ENCODE peak calls at places on chromosomes 6 and 20, in four cellular contexts. One of them, this sample, is unnamed.

GRCh38 chr6:164150221-164150620 is 735.7 kb downstream of the QKI start:
- DNase-seq in fibroblast of lung: no peak
- DNase-seq in prostate gland: no peak
- DNase-seq in cardiac muscle cell: no peak
- DNase-seq in this sample: no peak

GRCh38 chr6:137095093-137095492 is 50.3 kb upstream of the IL20RA start:
- DNase-seq in fibroblast of lung: no peak
- DNase-seq in prostate gland: no peak
- DNase-seq in cardiac muscle cell: no peak
- DNase-seq in this sample: no peak

GRCh38 chr6:149907317-149907716 is 9.4 kb upstream of the RAET1E start:
- DNase-seq in fibroblast of lung: no peak
- DNase-seq in prostate gland: no peak
- DNase-seq in cardiac muscle cell: no peak
- DNase-seq in this sample: no peak

GRCh38 chr6:41545174-41545702 is 943 bp upstream of the FOXP4 start:
- DNase-seq in fibroblast of lung: no peak
- DNase-seq in prostate gland: no peak
- DNase-seq in cardiac muscle cell: no peak
- DNase-seq in this sample: no peak

GRCh38 chr20:10172998-10173655 is 45.5 kb upstream of the SNAP25 start:
- DNase-seq in fibroblast of lung: no peak
- DNase-seq in prostate gland: no peak
- DNase-seq in cardiac muscle cell: no peak
- DNase-seq in this sample: no peak

GRCh38 chr6:2412731-2413130 is 167.3 kb upstream of the GMDS start:
- DNase-seq in fibroblast of lung: peak; percentile 84
- DNase-seq in prostate gland: no peak
- DNase-seq in cardiac muscle cell: peak; percentile 22
- DNase-seq in this sample: no peak

GRCh38 chr6:135833806-135834205 is 17.7 kb upstream of the PDE7B start:
- DNase-seq in fibroblast of lung: no peak
- DNase-seq in prostate gland: no peak
- DNase-seq in cardiac muscle cell: no peak
- DNase-seq in this sample: no peak

GRCh38 chr6:113644861-113645575 is 212.1 kb upstream of the MARCKS start:
- DNase-seq in fibroblast of lung: peak; percentile 99
- DNase-seq in prostate gland: no peak
- DNase-seq in cardiac muscle cell: peak; percentile 93
- DNase-seq in this sample: no peak

GRCh38 chr6:130825772-130826441 is 1.3 kb upstream of the SMLR1 start:
- DNase-seq in fibroblast of lung: no peak
- DNase-seq in prostate gland: no peak
- DNase-seq in cardiac muscle cell: no peak
- DNase-seq in this sample: no peak

GRCh38 chr6:89323461-89324098 is 8.5 kb upstream of the GABRR2 start:
- DNase-seq in fibroblast of lung: no peak
- DNase-seq in prostate gland: no peak
- DNase-seq in cardiac muscle cell: peak; percentile 31
- DNase-seq in this sample: no peak

GRCh38 chr6:7431594-7432390 is 42.2 kb downstream of the RIOK1 start:
- DNase-seq in fibroblast of lung: peak; percentile 39
- DNase-seq in prostate gland: no peak
- DNase-seq in cardiac muscle cell: peak; percentile 48
- DNase-seq in this sample: no peak

GRCh38 chr20:60262967-60263603 is 304.9 kb downstream of the CDH26 start:
- DNase-seq in fibroblast of lung: no peak
- DNase-seq in prostate gland: no peak
- DNase-seq in cardiac muscle cell: no peak
- DNase-seq in this sample: peak; percentile 30

GRCh38 chr20:15916623-15917022 is 656.6 kb downstream of the KIF16B start:
- DNase-seq in fibroblast of lung: no peak
- DNase-seq in prostate gland: no peak
- DNase-seq in cardiac muscle cell: no peak
- DNase-seq in this sample: no peak

GRCh38 chr20:671252-672030 is 4.2 kb downstream of the SCRT2 start:
- DNase-seq in fibroblast of lung: no peak
- DNase-seq in prostate gland: no peak
- DNase-seq in cardiac muscle cell: no peak
- DNase-seq in this sample: no peak

GRCh38 chr20:675453-676314 is at the start of gene SCRT2:
- DNase-seq in fibroblast of lung: peak; percentile 66
- DNase-seq in prostate gland: peak; percentile 76
- DNase-seq in cardiac muscle cell: peak; percentile 83
- DNase-seq in this sample: peak; percentile 82

GRCh38 chr20:673606-674005 is 2.0 kb downstream of the SCRT2 start:
- DNase-seq in fibroblast of lung: no peak
- DNase-seq in prostate gland: no peak
- DNase-seq in cardiac muscle cell: no peak
- DNase-seq in this sample: no peak

GRCh38 chr20:674936-675452 is 608 bp downstream of the SCRT2 start:
- DNase-seq in fibroblast of lung: no peak
- DNase-seq in prostate gland: no peak
- DNase-seq in cardiac muscle cell: no peak
- DNase-seq in this sample: no peak

GRCh38 chr20:672975-673604 is 2.5 kb downstream of the SCRT2 start:
- DNase-seq in fibroblast of lung: no peak
- DNase-seq in prostate gland: no peak
- DNase-seq in cardiac muscle cell: no peak
- DNase-seq in this sample: no peak
- H3K4me1 ChIP-seq in fibroblast of lung: no peaks in the 10 kb centered on the region
- H3K4me1 ChIP-seq in prostate gland: no peaks in the 10 kb centered on the region
- H3K4me1 ChIP-seq in cardiac muscle cell: peaks cover 15% of the 10 kb centered on the region
- H3K4me1 ChIP-seq in this sample: peaks cover 20% of the 10 kb centered on the region

GRCh38 chr20:46939031-46939430 is 44.4 kb downstream of the EYA2 start:
- DNase-seq in fibroblast of lung: no peak
- DNase-seq in prostate gland: no peak
- DNase-seq in cardiac muscle cell: no peak
- DNase-seq in this sample: no peak
- TF ChIP-seq CTCF in fibroblast of lung: peak; percentile 19
- TF ChIP-seq CTCF in prostate gland: no peak
- TF ChIP-seq CTCF in cardiac muscle cell: no peak
- TF ChIP-seq CTCF in this sample: no peak

DNA sequence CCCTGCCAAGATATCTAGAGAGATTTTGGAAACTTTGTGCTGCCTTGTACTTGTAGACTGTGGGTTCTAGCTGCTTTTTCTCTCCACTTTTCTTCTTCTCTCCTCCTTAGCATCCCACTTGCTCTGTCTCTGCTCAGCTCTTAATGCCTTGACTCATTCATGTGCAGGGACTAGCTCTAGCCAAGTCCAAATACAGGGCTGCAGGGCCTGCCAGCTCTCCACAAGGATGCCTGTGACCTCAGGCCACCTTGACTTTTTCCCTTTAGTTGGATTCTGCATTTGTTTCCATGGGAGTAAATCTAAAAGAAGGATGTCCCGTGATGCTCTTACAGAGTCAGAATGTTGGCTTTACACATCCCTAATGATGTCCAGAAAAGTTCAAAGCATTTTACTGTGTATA is 101.8 kb upstream of the PREP start:
- DNase-seq in fibroblast of lung: no peak
- DNase-seq in prostate gland: no peak
- DNase-seq in cardiac muscle cell: no peak
- DNase-seq in this sample: no peak
- H3K4me3 ChIP-seq in fibroblast of lung: no peak overlapping the region
- H3K4me3 ChIP-seq in prostate gland: no peak overlapping the region
- H3K4me3 ChIP-seq in cardiac muscle cell: no peak overlapping the region
- H3K4me3 ChIP-seq in this sample: no peak overlapping the region

GRCh38 chr6:139329224-139329623 is 37.4 kb upstream of the TXLNB start:
- DNase-seq in fibroblast of lung: no peak
- DNase-seq in prostate gland: no peak
- DNase-seq in cardiac muscle cell: no peak
- DNase-seq in this sample: no peak

GRCh38 chr6:139325686-139326085 is 33.9 kb upstream of the TXLNB start:
- DNase-seq in fibroblast of lung: no peak
- DNase-seq in prostate gland: no peak
- DNase-seq in cardiac muscle cell: no peak
- DNase-seq in this sample: no peak

GRCh38 chr6:139325003-139325600 is 33.3 kb upstream of the TXLNB start:
- DNase-seq in fibroblast of lung: no peak
- DNase-seq in prostate gland: no peak
- DNase-seq in cardiac muscle cell: no peak
- DNase-seq in this sample: no peak

GRCh38 chr6:139327038-139327437 is 35.2 kb upstream of the TXLNB start:
- DNase-seq in fibroblast of lung: no peak
- DNase-seq in prostate gland: no peak
- DNase-seq in cardiac muscle cell: no peak
- DNase-seq in this sample: no peak

DNA sequence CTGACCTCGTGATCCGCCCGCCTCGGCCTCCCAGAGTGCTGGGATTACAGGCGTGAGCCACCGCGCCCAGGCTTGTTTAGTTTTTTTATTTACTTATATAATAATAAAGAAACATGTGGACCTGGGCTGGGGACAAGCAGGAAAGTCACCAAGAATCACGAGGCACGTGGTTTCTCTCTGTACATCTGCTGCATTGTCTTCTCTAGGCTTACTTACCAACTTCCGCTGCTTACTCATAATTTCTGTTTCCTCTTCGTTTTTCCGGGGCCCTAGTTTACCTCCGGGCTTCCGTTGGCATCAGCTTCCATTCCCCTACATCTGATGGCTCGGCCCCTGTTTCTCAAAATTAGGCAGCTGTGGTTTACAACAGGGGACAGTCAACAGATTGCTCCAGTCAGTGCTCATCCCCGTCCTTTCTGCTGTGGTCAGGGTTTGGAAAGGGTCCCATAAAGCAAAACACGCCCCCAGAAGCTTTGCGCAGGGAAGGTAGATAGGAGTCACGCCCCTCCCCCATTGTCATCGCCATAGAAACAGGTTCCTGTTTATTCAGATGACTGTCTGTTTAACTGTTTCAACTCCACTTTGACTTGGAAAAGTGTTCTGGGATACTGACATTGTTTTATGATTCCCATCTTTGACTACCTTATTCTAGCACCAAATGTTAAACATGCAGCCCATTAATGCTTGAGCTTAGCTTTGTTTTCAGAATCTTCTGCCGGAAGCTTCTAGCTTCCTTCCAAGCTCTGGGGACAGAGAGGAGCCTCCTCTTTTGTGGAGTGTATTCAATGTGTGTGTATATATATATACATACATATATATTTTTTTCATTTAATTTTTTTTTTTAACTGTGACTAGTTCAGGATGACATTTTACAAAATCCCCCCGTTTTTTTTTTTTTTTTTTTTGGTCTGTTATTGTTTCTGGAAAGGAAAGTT is 32.0 kb upstream of the TXLNB start:
- DNase-seq in fibroblast of lung: peak; percentile 79
- DNase-seq in prostate gland: no peak
- DNase-seq in cardiac muscle cell: peak; percentile 92
- DNase-seq in this sample: peak; percentile 38
- H3K4me1 ChIP-seq in fibroblast of lung: no peaks in the 10 kb centered on the region
- H3K4me1 ChIP-seq in prostate gland: no peaks in the 10 kb centered on the region
- H3K4me1 ChIP-seq in cardiac muscle cell: no peaks in the 10 kb centered on the region
- H3K4me1 ChIP-seq in this sample: no peaks in the 10 kb centered on the region

GRCh38 chr20:23358923-23359572 is 2.9 kb upstream of the GZF1 start:
- DNase-seq in fibroblast of lung: no peak
- DNase-seq in prostate gland: no peak
- DNase-seq in cardiac muscle cell: no peak
- DNase-seq in this sample: peak; percentile 76

GRCh38 chr20:23361108-23361650 is 803 bp upstream of the GZF1 start:
- DNase-seq in fibroblast of lung: no peak
- DNase-seq in prostate gland: no peak
- DNase-seq in cardiac muscle cell: peak; percentile 42
- DNase-seq in this sample: no peak

GRCh38 chr20:23356203-23356602 is 5.6 kb downstream of the NXT1 start:
- DNase-seq in fibroblast of lung: no peak
- DNase-seq in prostate gland: no peak
- DNase-seq in cardiac muscle cell: no peak
- DNase-seq in this sample: no peak

GRCh38 chr20:23358563-23358906 is 3.4 kb upstream of the GZF1 start:
- DNase-seq in fibroblast of lung: no peak
- DNase-seq in prostate gland: no peak
- DNase-seq in cardiac muscle cell: no peak
- DNase-seq in this sample: no peak

DNA sequence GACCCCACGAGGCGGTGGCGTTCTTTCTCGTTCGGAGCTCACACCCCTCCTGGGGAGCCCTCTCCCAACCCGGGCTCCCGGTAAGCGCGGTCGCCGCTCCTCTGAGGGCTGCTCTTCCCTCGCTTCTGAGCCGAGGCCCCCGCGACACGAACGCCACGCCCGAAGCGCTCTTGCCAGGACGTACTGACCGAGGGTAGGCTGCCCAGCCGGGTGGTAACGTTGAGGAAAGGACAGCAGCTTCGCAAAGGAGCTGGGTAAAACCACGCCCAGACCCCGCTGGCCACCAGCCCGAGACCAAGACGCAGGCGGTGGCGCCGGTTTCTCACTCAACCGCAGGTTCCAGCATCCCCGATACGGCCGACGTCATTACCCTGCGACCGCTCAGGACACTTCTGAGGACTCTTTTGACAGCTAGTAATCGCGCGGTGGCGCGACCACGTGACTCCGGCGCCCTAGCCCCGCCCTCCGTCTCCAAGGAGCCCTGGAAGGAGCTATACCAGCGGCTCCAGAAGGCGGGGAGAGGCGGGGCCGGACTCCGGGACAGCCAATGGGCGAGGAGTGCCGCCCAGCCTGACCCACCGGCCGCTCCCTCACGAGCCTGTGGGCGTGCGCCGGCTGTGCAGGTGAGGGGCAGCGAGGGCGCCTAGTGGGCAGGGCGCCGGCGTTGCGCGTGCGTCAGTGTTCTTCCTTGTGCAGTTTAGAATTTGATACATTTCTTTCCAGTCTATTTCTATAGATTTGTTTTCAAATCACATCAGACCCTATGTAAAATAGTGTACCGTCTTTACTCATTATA is 4.0 kb upstream of the GZF1 start:
- DNase-seq in fibroblast of lung: peak; percentile 99
- DNase-seq in prostate gland: peak; percentile 100
- DNase-seq in cardiac muscle cell: peak; percentile 100
- DNase-seq in this sample: peak; percentile 100
- TF ChIP-seq CTCF in fibroblast of lung: no peak
- TF ChIP-seq CTCF in prostate gland: peak; percentile 37
- TF ChIP-seq CTCF in cardiac muscle cell: no peak
- TF ChIP-seq CTCF in this sample: no peak

GRCh38 chr6:107434812-107435211 is 24.6 kb downstream of the PDSS2 start:
- DNase-seq in fibroblast of lung: no peak
- DNase-seq in prostate gland: no peak
- DNase-seq in cardiac muscle cell: no peak
- DNase-seq in this sample: no peak

GRCh38 chr6:107435798-107436197 is 23.6 kb downstream of the PDSS2 start:
- DNase-seq in fibroblast of lung: no peak
- DNase-seq in prostate gland: no peak
- DNase-seq in cardiac muscle cell: peak; percentile 6
- DNase-seq in this sample: no peak

GRCh38 chr6:107440935-107441334 is 18.4 kb downstream of the PDSS2 start:
- DNase-seq in fibroblast of lung: no peak
- DNase-seq in prostate gland: no peak
- DNase-seq in cardiac muscle cell: no peak
- DNase-seq in this sample: no peak

GRCh38 chr6:107439418-107439817 is 19.9 kb downstream of the PDSS2 start:
- DNase-seq in fibroblast of lung: peak; percentile 8
- DNase-seq in prostate gland: no peak
- DNase-seq in cardiac muscle cell: no peak
- DNase-seq in this sample: no peak

DNA sequence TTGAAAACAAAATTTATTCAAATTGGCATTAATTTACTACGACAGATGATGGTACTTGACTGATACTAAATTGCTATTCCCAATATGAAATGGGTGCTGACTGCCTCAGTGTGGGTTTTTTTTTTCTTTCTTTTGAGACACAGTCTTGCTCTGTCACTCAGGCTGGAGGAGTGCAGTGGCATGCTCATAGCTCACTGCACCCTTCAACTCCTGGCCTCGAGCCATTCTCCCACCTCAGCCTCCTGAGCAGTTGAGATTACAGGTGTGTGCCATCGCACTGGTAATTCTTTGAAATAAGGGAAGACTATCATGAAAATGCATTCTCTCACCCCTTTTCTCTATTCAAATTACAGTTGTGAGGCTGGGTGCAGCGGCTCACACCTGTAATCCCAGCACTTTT is 22.5 kb downstream of the PDSS2 start:
- DNase-seq in fibroblast of lung: no peak
- DNase-seq in prostate gland: no peak
- DNase-seq in cardiac muscle cell: no peak
- DNase-seq in this sample: no peak
- H3K4me3 ChIP-seq in fibroblast of lung: no peak overlapping the region
- H3K4me3 ChIP-seq in prostate gland: no peak overlapping the region
- H3K4me3 ChIP-seq in cardiac muscle cell: no peak overlapping the region
- H3K4me3 ChIP-seq in this sample: no peak overlapping the region